ENCODE peak calls at places on chromosomes 16 and 17, in nine cellular contexts. One of them, this sample, is unnamed.

GRCh38 chr17:27793168-27793905 is 7.0 kb downstream of the NOS2 start:
- DNase-seq in HAP-1: peak; percentile 69
- DNase-seq in Peyer's patch: no peak
- DNase-seq in tibial nerve: no peak
- DNase-seq in A673: peak; percentile 51
- DNase-seq in NT2/D1: no peak
- DNase-seq in left lung: no peak
- DNase-seq in breast epithelium: no peak
- DNase-seq in ovary: peak; percentile 49
- DNase-seq in this sample: peak; percentile 44

GRCh38 chr17:199195-199604 is 17.8 kb upstream of the DOC2B start:
- DNase-seq in left lung: no peak
- DNase-seq in tibial nerve: no peak
- DNase-seq in HAP-1: no peak
- DNase-seq in Peyer's patch: no peak
- DNase-seq in A673: no peak
- DNase-seq in ovary: peak; percentile 42
- DNase-seq in NT2/D1: no peak
- DNase-seq in breast epithelium: no peak
- DNase-seq in this sample: no peak

GRCh38 chr16:75379911-75380847 is 53.1 kb downstream of the CFDP1 start:
- DNase-seq in tibial nerve: peak; percentile 19
- DNase-seq in ovary: no peak
- DNase-seq in HAP-1: no peak
- DNase-seq in NT2/D1: no peak
- DNase-seq in A673: no peak
- DNase-seq in left lung: peak; percentile 53
- DNase-seq in Peyer's patch: peak; percentile 78
- DNase-seq in breast epithelium: no peak
- DNase-seq in this sample: no peak

GRCh38 chr17:3636908-3637373 is 381 bp downstream of the CTNS start:
- DNase-seq in HAP-1: no peak
- DNase-seq in left lung: no peak
- DNase-seq in NT2/D1: no peak
- DNase-seq in A673: peak; percentile 17
- DNase-seq in Peyer's patch: no peak
- DNase-seq in ovary: no peak
- DNase-seq in breast epithelium: no peak
- DNase-seq in tibial nerve: no peak
- DNase-seq in this sample: no peak

GRCh38 chr16:66720766-66721165 is 24.2 kb upstream of the CMTM4 start:
- DNase-seq in A673: no peak
- DNase-seq in Peyer's patch: no peak
- DNase-seq in ovary: no peak
- DNase-seq in left lung: no peak
- DNase-seq in HAP-1: no peak
- DNase-seq in breast epithelium: no peak
- DNase-seq in NT2/D1: no peak
- DNase-seq in tibial nerve: no peak
- DNase-seq in this sample: no peak

GRCh38 chr16:55257971-55258613 is 65.9 kb upstream of the IRX6 start:
- DNase-seq in left lung: peak; percentile 36
- DNase-seq in NT2/D1: peak; percentile 33
- DNase-seq in HAP-1: peak; percentile 83
- DNase-seq in Peyer's patch: peak; percentile 58
- DNase-seq in breast epithelium: peak; percentile 67
- DNase-seq in A673: peak; percentile 78
- DNase-seq in tibial nerve: peak; percentile 32
- DNase-seq in ovary: no peak
- DNase-seq in this sample: peak; percentile 78

GRCh38 chr17:67289174-67289876 is 44.3 kb upstream of the HELZ start:
- DNase-seq in breast epithelium: peak; percentile 53
- DNase-seq in tibial nerve: peak; percentile 85
- DNase-seq in left lung: peak; percentile 66
- DNase-seq in Peyer's patch: peak; percentile 57
- DNase-seq in A673: peak; percentile 27
- DNase-seq in HAP-1: peak; percentile 58
- DNase-seq in ovary: peak; percentile 89
- DNase-seq in NT2/D1: no peak
- DNase-seq in this sample: no peak

GRCh38 chr17:74704536-74704935 is 8.2 kb downstream of the CD300LF start:
- DNase-seq in left lung: peak; percentile 78
- DNase-seq in ovary: no peak
- DNase-seq in NT2/D1: no peak
- DNase-seq in A673: no peak
- DNase-seq in HAP-1: no peak
- DNase-seq in breast epithelium: no peak
- DNase-seq in tibial nerve: no peak
- DNase-seq in Peyer's patch: no peak
- DNase-seq in this sample: no peak

GRCh38 chr17:42675348-42675983 is 1.3 kb downstream of the PLEKHH3 start:
- DNase-seq in ovary: peak; percentile 73
- DNase-seq in breast epithelium: no peak
- DNase-seq in left lung: no peak
- DNase-seq in HAP-1: no peak
- DNase-seq in NT2/D1: no peak
- DNase-seq in tibial nerve: no peak
- DNase-seq in Peyer's patch: no peak
- DNase-seq in A673: no peak
- DNase-seq in this sample: peak; percentile 41

GRCh38 chr17:34009946-34010345 is 245.1 kb upstream of the CCL2 start:
- DNase-seq in ovary: no peak
- DNase-seq in A673: no peak
- DNase-seq in NT2/D1: no peak
- DNase-seq in HAP-1: no peak
- DNase-seq in tibial nerve: no peak
- DNase-seq in Peyer's patch: no peak
- DNase-seq in breast epithelium: no peak
- DNase-seq in left lung: no peak
- DNase-seq in this sample: no peak

GRCh38 chr16:31713945-31714898 is 159.4 kb upstream of the ZNF267 start:
- DNase-seq in ovary: no peak
- DNase-seq in left lung: no peak
- DNase-seq in HAP-1: peak; percentile 64
- DNase-seq in A673: peak; percentile 18
- DNase-seq in breast epithelium: no peak
- DNase-seq in Peyer's patch: peak; percentile 46
- DNase-seq in NT2/D1: no peak
- DNase-seq in tibial nerve: no peak
- DNase-seq in this sample: peak; percentile 51

DNA sequence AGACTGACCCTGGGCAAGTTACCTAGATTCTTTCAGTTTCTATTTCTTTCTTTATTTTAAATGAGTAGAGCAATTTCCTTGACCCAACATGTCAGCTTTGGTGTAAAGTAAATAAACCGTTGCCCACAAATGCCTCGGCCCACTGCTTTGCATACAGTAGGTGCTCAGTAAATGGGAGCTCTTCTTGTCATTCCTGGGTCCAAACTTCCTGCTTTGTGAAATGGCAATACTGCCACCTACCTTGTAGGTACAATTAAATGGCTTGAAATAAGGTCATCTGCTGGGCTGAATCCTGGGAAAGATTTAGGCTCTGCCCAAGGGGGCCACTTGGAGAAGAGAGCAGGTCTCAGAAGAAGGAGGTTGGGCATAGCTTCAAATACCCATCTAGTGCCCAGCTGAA is 253.0 kb downstream of the HS3ST3B1 start:
- DNase-seq in breast epithelium: no peak
- DNase-seq in A673: no peak
- DNase-seq in HAP-1: no peak
- DNase-seq in Peyer's patch: no peak
- DNase-seq in ovary: no peak
- DNase-seq in left lung: no peak
- DNase-seq in NT2/D1: no peak
- DNase-seq in tibial nerve: no peak
- DNase-seq in this sample: no peak
- H3K36me3 ChIP-seq in breast epithelium: no peaks in the 10 kb centered on the region
- H3K36me3 ChIP-seq in A673: no peaks in the 10 kb centered on the region
- H3K36me3 ChIP-seq in HAP-1: no peaks in the 10 kb centered on the region
- H3K36me3 ChIP-seq in Peyer's patch: no peaks in the 10 kb centered on the region
- H3K36me3 ChIP-seq in ovary: no peaks in the 10 kb centered on the region
- H3K36me3 ChIP-seq in left lung: no peaks in the 10 kb centered on the region
- H3K36me3 ChIP-seq in NT2/D1: no peaks in the 10 kb centered on the region
- H3K36me3 ChIP-seq in tibial nerve: no peaks in the 10 kb centered on the region
- H3K36me3 ChIP-seq in this sample: no peaks in the 10 kb centered on the region

DNA sequence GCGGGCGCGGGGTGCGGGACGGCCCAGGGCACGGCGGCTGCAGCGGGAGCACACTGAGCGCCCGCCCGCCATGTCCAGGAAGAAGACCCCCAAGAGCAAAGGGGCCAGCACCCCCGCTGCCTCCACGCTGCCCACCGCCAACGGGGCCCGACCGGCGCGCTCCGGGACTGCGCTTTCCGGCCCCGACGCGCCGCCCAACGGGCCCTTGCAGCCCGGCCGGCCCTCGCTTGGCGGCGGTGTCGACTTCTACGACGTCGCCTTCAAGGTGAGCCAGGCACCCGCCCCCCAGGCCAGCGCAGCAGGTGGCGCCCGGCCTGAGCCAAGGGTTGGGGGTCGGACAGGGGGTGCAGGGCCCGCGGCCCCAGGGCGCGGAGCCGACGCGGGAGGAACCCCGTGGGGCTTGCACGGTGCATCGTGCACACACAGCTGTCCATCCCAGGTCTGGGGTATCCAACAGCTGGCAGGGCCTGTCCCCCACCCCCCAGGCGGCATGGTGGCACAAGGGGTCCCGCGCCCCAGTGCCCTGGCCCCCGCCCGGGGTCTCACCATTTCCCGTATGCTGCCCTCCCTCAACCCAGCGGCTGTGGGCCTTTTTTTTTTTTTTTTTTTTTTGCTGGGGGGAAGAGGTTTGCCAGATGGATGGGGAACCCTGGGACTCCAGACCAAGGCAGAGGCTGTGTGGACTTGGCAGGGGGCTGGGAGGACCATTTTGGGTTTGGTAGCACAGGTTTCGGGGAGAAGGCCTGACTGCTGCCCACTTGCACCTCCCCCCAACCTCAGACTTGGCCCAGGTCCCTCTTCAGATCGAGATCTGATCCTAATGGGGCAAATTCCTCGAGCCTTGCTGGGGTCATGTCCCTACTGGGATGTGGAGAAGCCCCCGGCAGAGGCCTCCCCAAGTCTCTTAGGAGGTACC is 547 bp downstream of the RAB26 start:
- DNase-seq in ovary: no peak
- DNase-seq in left lung: no peak
- DNase-seq in NT2/D1: no peak
- DNase-seq in HAP-1: peak; percentile 59
- DNase-seq in A673: peak; percentile 45
- DNase-seq in breast epithelium: no peak
- DNase-seq in tibial nerve: no peak
- DNase-seq in Peyer's patch: no peak
- DNase-seq in this sample: peak; percentile 58
- H3K36me3 ChIP-seq in ovary: no peaks in the 10 kb centered on the region
- H3K36me3 ChIP-seq in left lung: no peaks in the 10 kb centered on the region
- H3K36me3 ChIP-seq in NT2/D1: peaks cover 28% of the 10 kb centered on the region
- H3K36me3 ChIP-seq in HAP-1: peaks cover 30% of the 10 kb centered on the region
- H3K36me3 ChIP-seq in A673: peaks cover 30% of the 10 kb centered on the region
- H3K36me3 ChIP-seq in breast epithelium: no peaks in the 10 kb centered on the region
- H3K36me3 ChIP-seq in tibial nerve: no peaks in the 10 kb centered on the region
- H3K36me3 ChIP-seq in Peyer's patch: no peaks in the 10 kb centered on the region
- H3K36me3 ChIP-seq in this sample: peaks cover 30% of the 10 kb centered on the region

DNA sequence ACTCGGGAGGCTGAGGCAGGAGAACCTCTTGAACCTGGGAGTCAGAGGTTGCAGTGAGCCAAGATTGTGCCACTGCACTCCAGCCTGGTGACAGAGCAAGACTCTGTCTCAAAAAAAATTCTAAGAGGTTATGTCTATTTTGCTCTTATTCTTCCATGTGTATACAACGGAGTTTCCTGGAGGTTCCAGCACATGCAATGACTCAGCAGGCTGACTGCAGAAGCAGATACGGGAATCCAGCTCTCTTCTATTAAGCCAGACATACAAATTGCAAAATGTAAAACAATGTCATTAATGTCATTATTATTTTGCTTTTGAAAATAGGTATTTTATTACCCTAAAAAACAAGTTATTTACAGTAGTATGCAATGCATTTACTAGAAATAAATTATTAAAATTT is 18.4 kb downstream of the MIEF2 start:
- DNase-seq in NT2/D1: no peak
- DNase-seq in left lung: no peak
- DNase-seq in breast epithelium: no peak
- DNase-seq in HAP-1: no peak
- DNase-seq in ovary: no peak
- DNase-seq in A673: no peak
- DNase-seq in tibial nerve: no peak
- DNase-seq in Peyer's patch: no peak
- DNase-seq in this sample: no peak
- H3K36me3 ChIP-seq in NT2/D1: peaks cover 77% of the 10 kb centered on the region
- H3K36me3 ChIP-seq in left lung: peaks cover 3% of the 10 kb centered on the region
- H3K36me3 ChIP-seq in breast epithelium: peaks cover 12% of the 10 kb centered on the region
- H3K36me3 ChIP-seq in HAP-1: peaks cover 92% of the 10 kb centered on the region
- H3K36me3 ChIP-seq in ovary: no peaks in the 10 kb centered on the region
- H3K36me3 ChIP-seq in A673: peaks cover 76% of the 10 kb centered on the region
- H3K36me3 ChIP-seq in tibial nerve: peaks cover 22% of the 10 kb centered on the region
- H3K36me3 ChIP-seq in Peyer's patch: no peaks in the 10 kb centered on the region
- H3K36me3 ChIP-seq in this sample: peaks cover 78% of the 10 kb centered on the region

GRCh38 chr16:88719267-88719932 is 13.1 kb downstream of the CTU2 start:
- DNase-seq in ovary: no peak
- DNase-seq in HAP-1: no peak
- DNase-seq in A673: no peak
- DNase-seq in left lung: no peak
- DNase-seq in Peyer's patch: no peak
- DNase-seq in NT2/D1: no peak
- DNase-seq in tibial nerve: no peak
- DNase-seq in breast epithelium: no peak
- DNase-seq in this sample: no peak

GRCh38 chr16:88721236-88721635 is 14.9 kb downstream of the CTU2 start:
- DNase-seq in A673: no peak
- DNase-seq in Peyer's patch: no peak
- DNase-seq in HAP-1: no peak
- DNase-seq in breast epithelium: no peak
- DNase-seq in ovary: no peak
- DNase-seq in tibial nerve: no peak
- DNase-seq in left lung: no peak
- DNase-seq in NT2/D1: no peak
- DNase-seq in this sample: no peak

GRCh38 chr16:88720396-88720970 is 14.2 kb downstream of the CTU2 start:
- DNase-seq in ovary: no peak
- DNase-seq in Peyer's patch: no peak
- DNase-seq in left lung: no peak
- DNase-seq in breast epithelium: no peak
- DNase-seq in NT2/D1: no peak
- DNase-seq in tibial nerve: no peak
- DNase-seq in HAP-1: no peak
- DNase-seq in A673: no peak
- DNase-seq in this sample: no peak

GRCh38 chr16:88718178-88718577 is 11.9 kb downstream of the CTU2 start:
- DNase-seq in Peyer's patch: no peak
- DNase-seq in breast epithelium: no peak
- DNase-seq in left lung: no peak
- DNase-seq in tibial nerve: no peak
- DNase-seq in HAP-1: no peak
- DNase-seq in ovary: no peak
- DNase-seq in NT2/D1: no peak
- DNase-seq in A673: no peak
- DNase-seq in this sample: no peak

DNA sequence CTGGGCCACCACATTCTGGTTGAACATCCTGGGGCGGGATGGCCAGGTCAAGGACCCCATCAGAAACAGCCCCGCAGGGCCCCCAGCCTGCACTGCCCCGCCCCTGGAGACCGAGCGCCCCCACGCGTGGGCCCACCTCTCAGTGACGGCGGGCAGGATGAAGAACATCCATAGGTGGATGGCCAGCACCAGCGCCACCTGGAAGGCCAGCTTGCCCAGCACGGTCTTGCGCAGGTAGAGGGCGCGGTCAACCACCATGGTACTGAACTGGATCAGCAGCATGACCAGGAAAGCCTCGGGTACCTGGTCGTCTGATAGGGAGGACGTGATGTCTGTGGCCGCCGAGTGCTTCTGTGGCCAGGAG is 13.6 kb downstream of the CTU2 start:
- DNase-seq in A673: no peak
- DNase-seq in NT2/D1: no peak
- DNase-seq in ovary: no peak
- DNase-seq in Peyer's patch: no peak
- DNase-seq in left lung: no peak
- DNase-seq in tibial nerve: no peak
- DNase-seq in breast epithelium: no peak
- DNase-seq in HAP-1: no peak
- DNase-seq in this sample: no peak
- H3K36me3 ChIP-seq in A673: peaks cover 83% of the 10 kb centered on the region
- H3K36me3 ChIP-seq in NT2/D1: peaks cover 96% of the 10 kb centered on the region
- H3K36me3 ChIP-seq in ovary: no peaks in the 10 kb centered on the region
- H3K36me3 ChIP-seq in Peyer's patch: no peaks in the 10 kb centered on the region
- H3K36me3 ChIP-seq in left lung: no peaks in the 10 kb centered on the region
- H3K36me3 ChIP-seq in tibial nerve: peaks cover 44% of the 10 kb centered on the region
- H3K36me3 ChIP-seq in breast epithelium: peaks cover 21% of the 10 kb centered on the region
- H3K36me3 ChIP-seq in HAP-1: peaks cover 93% of the 10 kb centered on the region
- H3K36me3 ChIP-seq in this sample: peaks cover 100% of the 10 kb centered on the region

This sample was measured in K562.